ENCODE peak calls at places on chromosomes 2 and 18, in seven cellular contexts. L is stomach, N is A549, R is breast epithelium, A is choroid plexus epithelial cell, W is AG09309, S is adrenal gland. T is an unnamed sample.

GRCh38 chr2:26400723-26401122 is 997 bp upstream of the DRC1 start:
- DNase-seq in N (no peak), L (no peak), R (no peak), A (no peak), S (no peak), W (no peak), T (no peak)

GRCh38 chr2:39625193-39625926 is 40.4 kb upstream of the TMEM178A start:
- DNase-seq in N (no peak), S (no peak), R (no peak), A (no peak), L (no peak), W (no peak), T (peak)

GRCh38 chr2:148244593-148245292 is 223.9 kb downstream of the MBD5 start:
- DNase-seq in N (peak), W (peak), S (no peak), A (peak), L (no peak), R (no peak), T (peak)

GRCh38 chr2:121220995-121221394 is 64.0 kb downstream of the TFCP2L1 start:
- DNase-seq in R (no peak), N (peak), L (no peak), A (peak), S (no peak), W (no peak), T (no peak)

GRCh38 chr18:31596081-31596872 is 4.6 kb downstream of the TTR start:
- DNase-seq in N (peak), L (no peak), S (no peak), R (no peak), A (peak), W (no peak), T (no peak)

GRCh38 chr2:160477032-160477431 is 16.6 kb downstream of the RBMS1 start:
- DNase-seq in N (no peak), R (no peak), S (no peak), W (no peak), A (peak), L (no peak), T (no peak)

GRCh38 chr2:130916438-130916705 is 79.7 kb downstream of the ARHGEF4 start:
- DNase-seq in A (no peak), R (no peak), W (no peak), L (no peak), N (no peak), S (no peak), T (no peak)

GRCh38 chr2:156321243-156321904 is 11.1 kb downstream of the NR4A2 start:
- DNase-seq in A (no peak), L (peak), R (no peak), N (no peak), S (no peak), W (no peak), T (no peak)

GRCh38 chr2:70029814-70030409 is 57.4 kb upstream of the PCBP1 start:
- DNase-seq in A (peak), S (peak), R (no peak), N (no peak), W (peak), L (peak), T (peak)

GRCh38 chr2:216014006-216014405 is 655 bp upstream of the MREG start:
- DNase-seq in N (no peak), W (no peak), S (no peak), A (no peak), R (no peak), L (no peak), T (no peak)

GRCh38 chr2:170375192-170375591 is 197.2 kb downstream of the MYO3B start:
- DNase-seq in L (no peak), W (no peak), R (no peak), A (no peak), S (peak), N (no peak), T (no peak)

GRCh38 chr2:222672068-222672401 is 577 bp downstream of the MOGAT1 start:
- DNase-seq in R (no peak), N (no peak), W (no peak), A (no peak), S (no peak), L (no peak), T (no peak)

GRCh38 chr2:222673883-222674282 is 2.4 kb downstream of the MOGAT1 start:
- DNase-seq in R (no peak), S (no peak), A (no peak), N (peak), W (no peak), L (no peak), T (no peak)

GRCh38 chr2:222683805-222684204 is 12.3 kb downstream of the MOGAT1 start:
- DNase-seq in N (no peak), S (no peak), L (no peak), R (no peak), A (no peak), W (no peak), T (no peak)

GRCh38 chr2:222673273-222673672 is 1.8 kb downstream of the MOGAT1 start:
- DNase-seq in R (no peak), A (no peak), N (no peak), L (no peak), S (no peak), W (no peak), T (no peak)

GRCh38 chr2:222677981-222678380 is 6.5 kb downstream of the MOGAT1 start:
- DNase-seq in A (no peak), N (no peak), R (no peak), W (no peak), S (no peak), L (no peak), T (no peak)
- TF ChIP-seq CTCF in A (peak), N (no peak), R (no peak), W (no peak), S (no peak), L (no peak), T (peak)

GRCh38 chr18:76401496-76401895 is 93.5 kb downstream of the ZNF516 start:
- DNase-seq in R (no peak), S (no peak), A (no peak), W (no peak), L (no peak), N (no peak), T (no peak)
- H3K4me3 ChIP-seq in R (no peak), S (no peak), A (no peak), W (no peak), L (no peak), N (no peak), T (no peak)

DNA sequence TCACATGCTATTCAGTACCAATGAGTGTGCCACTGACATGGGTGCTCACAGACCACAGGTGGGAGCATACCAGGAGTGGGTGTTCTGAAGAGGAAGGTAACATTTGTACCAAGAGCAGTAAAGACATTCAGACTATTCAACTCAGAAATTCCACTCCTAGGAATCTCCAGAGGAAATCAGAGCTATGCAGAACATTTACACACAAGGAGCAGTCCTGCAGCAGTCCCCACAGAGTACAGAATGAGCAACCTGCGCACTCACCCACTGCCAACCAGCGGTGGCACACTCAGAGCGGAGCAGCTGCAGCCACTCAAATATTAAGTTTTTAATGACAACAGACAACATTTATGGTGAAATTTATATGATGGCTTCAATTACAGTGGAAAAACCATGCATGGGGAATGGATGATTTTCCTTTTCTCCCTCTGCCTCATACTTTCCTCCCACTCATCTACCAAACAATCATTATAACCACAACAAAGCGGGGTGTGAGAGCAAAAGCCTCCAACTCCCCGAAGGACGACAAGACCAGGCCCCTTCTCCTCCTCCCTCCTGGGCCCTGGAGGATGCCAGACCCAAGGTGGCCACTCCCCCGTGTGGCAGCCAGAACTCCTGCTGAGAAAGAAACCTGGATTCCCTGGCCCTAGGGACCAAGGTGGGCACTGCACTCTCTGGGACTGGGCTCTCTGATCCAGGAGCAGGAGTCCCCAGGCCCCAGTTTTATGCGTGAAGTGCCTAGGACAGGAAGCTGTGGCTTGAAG is 5.4 kb downstream of the HS6ST1 start:
- DNase-seq in S (peak), R (peak), L (peak), A (no peak), N (peak), W (no peak), T (peak)
- TF ChIP-seq CTCF in S (no peak), R (no peak), L (peak), A (peak), N (no peak), W (peak), T (peak)

GRCh38 chr2:6429210-6429986 is 436.3 kb downstream of the CMPK2 start:
- DNase-seq in A (no peak), W (no peak), R (no peak), S (no peak), N (no peak), L (no peak), T (no peak)
- H3K4me3 ChIP-seq in A (no peak), W (no peak), R (no peak), S (no peak), N (no peak), L (no peak), T (no peak)

GRCh38 chr2:240922982-240923537 is 16.9 kb downstream of the CROCC2 start:
- DNase-seq in W (no peak), S (peak), N (peak), L (peak), R (peak), A (no peak), T (no peak)

GRCh38 chr2:240927390-240927781 is 21.2 kb downstream of the CROCC2 start:
- DNase-seq in A (no peak), R (no peak), W (no peak), N (no peak), S (no peak), L (no peak), T (no peak)

GRCh38 chr2:240925576-240926515 is 19.7 kb downstream of the CROCC2 start:
- DNase-seq in L (peak), R (peak), W (no peak), N (no peak), S (peak), A (no peak), T (no peak)

GRCh38 chr2:240926516-240927389 is 20.6 kb downstream of the CROCC2 start:
- DNase-seq in N (no peak), W (no peak), R (peak), A (no peak), L (peak), S (peak), T (peak)

GRCh38 chr2:240925191-240925575 is 19.0 kb downstream of the CROCC2 start:
- DNase-seq in R (peak), A (no peak), L (peak), N (peak), W (no peak), S (peak), T (no peak)
- TF ChIP-seq CTCF in R (no peak), A (no peak), L (no peak), N (no peak), W (no peak), S (no peak), T (no peak)

GRCh38 chr2:207617011-207617671 is 8.1 kb downstream of the METTL21A start:
- DNase-seq in A (peak), N (peak), S (no peak), W (peak), L (no peak), R (no peak), T (peak)
- H3K4me3 ChIP-seq in A (no peak), N (no peak), S (no peak), W (no peak), L (no peak), R (no peak), T (peak)

GRCh38 chr2:51031004-51031791 is 734 bp downstream of the NRXN1 start:
- DNase-seq in S (no peak), L (no peak), W (no peak), N (no peak), A (no peak), R (no peak), T (no peak)
- TF ChIP-seq CTCF in S (no peak), L (no peak), W (no peak), N (no peak), A (no peak), R (no peak), T (no peak)

DNA sequence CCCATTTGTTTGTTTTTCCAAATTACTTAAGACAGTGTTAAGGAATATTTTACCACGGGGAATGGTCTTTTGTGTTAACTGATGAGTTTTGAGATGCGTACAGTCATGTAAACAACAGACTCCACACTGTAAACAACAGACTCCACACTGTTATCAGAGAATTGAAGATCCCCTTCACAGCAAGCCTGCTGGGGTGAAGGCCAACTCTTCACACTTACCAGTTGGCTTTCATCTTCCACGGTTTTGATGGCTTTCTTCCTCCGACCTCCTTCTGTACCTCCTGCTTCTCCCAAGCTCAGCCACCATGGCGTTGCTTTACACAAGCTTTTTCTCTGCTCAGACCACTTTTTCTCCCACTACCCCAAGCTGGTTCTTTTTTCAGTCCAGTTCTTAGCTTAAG is 166.8 kb downstream of the TMEM200C start:
- DNase-seq in A (no peak), R (no peak), N (no peak), W (no peak), L (no peak), S (no peak), T (no peak)
- H3K4me3 ChIP-seq in A (no peak), R (no peak), N (no peak), W (no peak), L (no peak), S (no peak), T (no peak)

GRCh38 chr2:81260320-81260719 is 955.8 kb upstream of the LRRTM1 start:
- DNase-seq in S (no peak), R (no peak), W (no peak), A (no peak), L (no peak), N (no peak), T (no peak)

GRCh38 chr2:81263989-81264388 is 959.4 kb upstream of the LRRTM1 start:
- DNase-seq in R (no peak), W (no peak), L (no peak), A (no peak), S (no peak), N (no peak), T (no peak)

DNA sequence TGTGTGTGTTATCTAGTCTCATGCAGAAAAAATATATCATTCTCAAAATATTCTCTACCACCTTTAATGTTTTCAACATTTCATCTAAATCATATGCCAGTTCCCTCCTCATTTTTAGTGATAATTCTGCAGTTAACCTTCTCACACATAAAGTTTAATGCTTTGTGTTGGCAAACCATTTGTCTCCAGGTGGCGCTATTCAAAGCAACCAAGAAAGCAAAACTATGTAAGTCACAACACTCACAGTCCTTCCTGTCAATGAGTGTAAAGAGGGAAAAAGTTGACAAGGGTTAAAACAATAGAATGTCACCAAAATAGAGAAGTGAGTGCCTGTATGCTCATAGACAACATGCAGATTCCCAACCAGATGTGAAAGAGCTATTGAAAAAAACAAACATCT is 961.6 kb upstream of the LRRTM1 start:
- DNase-seq in S (no peak), L (no peak), W (no peak), R (no peak), N (no peak), A (no peak), T (no peak)
- TF ChIP-seq CTCF in S (no peak), L (no peak), W (no peak), R (no peak), N (no peak), A (no peak), T (no peak)

GRCh38 chr2:1488851-1489250 is 75.6 kb downstream of the TPO start:
- DNase-seq in S (no peak), W (no peak), R (peak), N (no peak), A (no peak), L (no peak), T (no peak)
- H3K4me3 ChIP-seq in S (no peak), W (no peak), R (no peak), N (no peak), A (no peak), L (no peak), T (no peak)

T was measured in fibroblast of villous mesenchyme.